ENCODE peak calls at places on chromosome 2, in five cellular contexts. A is PC-9, J is IMR-90, V is A549, W is mesendoderm. G is an unnamed sample.

GRCh38 chr2:218029366-218030360 is 26.9 kb upstream of the TNS1 start:
- DNase-seq in A (no peak), J (peak; percentile 26), V (no peak), W (no peak), G (peak; percentile 48)

GRCh38 chr2:19955544-19956422 is 34.1 kb downstream of the WDR35 start:
- DNase-seq in V (peak; percentile 90), W (peak; percentile 89), J (peak; percentile 77), A (peak; percentile 57), G (peak; percentile 71)

GRCh38 chr2:7022956-7023467 is 105.8 kb downstream of the RNF144A start:
- DNase-seq in W (no peak), V (no peak), A (no peak), J (no peak), G (no peak)

GRCh38 chr2:15736396-15737180 is 144.9 kb downstream of the DDX1 start:
- DNase-seq in J (no peak), W (no peak), A (no peak), V (no peak), G (no peak)

GRCh38 chr2:186205243-186205642 is 280.8 kb upstream of the ZC3H15 start:
- DNase-seq in A (no peak), V (no peak), W (no peak), J (no peak), G (peak; percentile 48)

GRCh38 chr2:160407393-160408204 is 86.0 kb downstream of the RBMS1 start:
- DNase-seq in V (peak; percentile 59), W (peak; percentile 81), A (peak; percentile 54), J (peak; percentile 54), G (peak; percentile 92)

GRCh38 chr2:177036754-177037153 is 175.8 kb upstream of the HNRNPA3 start:
- DNase-seq in J (no peak), W (no peak), V (no peak), A (no peak), G (peak; percentile 37)

GRCh38 chr2:127175821-127176354 is 44.2 kb downstream of the CYP27C1 start:
- DNase-seq in A (no peak), V (no peak), W (no peak), J (peak; percentile 82), G (no peak)

GRCh38 chr2:12762976-12763375 is 46.2 kb downstream of the TRIB2 start:
- DNase-seq in J (no peak), W (no peak), A (no peak), V (no peak), G (no peak)

GRCh38 chr2:37858197-37858711 is 66.8 kb upstream of the RMDN2 start:
- DNase-seq in J (peak; percentile 77), A (no peak), W (peak; percentile 56), V (peak; percentile 19), G (peak; percentile 91)

GRCh38 chr2:97740590-97741182 is 27.3 kb downstream of the ZAP70 start:
- DNase-seq in V (peak; percentile 65), A (peak; percentile 26), J (peak; percentile 14), W (peak; percentile 79), G (peak; percentile 97)

GRCh38 chr2:233255151-233255550 is 3.7 kb downstream of the ATG16L1 start:
- DNase-seq in V (no peak), W (no peak), J (no peak), A (no peak), G (no peak)

GRCh38 chr2:9914384-9915065 is 37.0 kb upstream of the GRHL1 start:
- DNase-seq in W (peak; percentile 57), A (peak; percentile 53), J (peak; percentile 91), V (peak; percentile 77), G (peak; percentile 39)

GRCh38 chr2:39696838-39697237 is 31.1 kb downstream of the TMEM178A start:
- DNase-seq in A (no peak), J (peak; percentile 87), W (no peak), V (peak; percentile 17), G (peak; percentile 51)

GRCh38 chr2:29012211-29012681 is 31.1 kb downstream of the TOGARAM2 start:
- DNase-seq in V (no peak), W (no peak), J (no peak), A (no peak), G (peak; percentile 79)

GRCh38 chr2:10764101-10764785 is 42.8 kb downstream of the ATP6V1C2 start:
- DNase-seq in V (no peak), J (no peak), W (no peak), A (no peak), G (peak; percentile 71)

GRCh38 chr2:64479259-64480198 is 25.6 kb downstream of the LGALSL start:
- DNase-seq in J (no peak), W (no peak), A (no peak), V (no peak), G (no peak)

GRCh38 chr2:207768168-207768890 is 1.4 kb downstream of the FZD5 start:
- DNase-seq in J (no peak), A (peak; percentile 60), V (peak; percentile 67), W (peak; percentile 78), G (peak; percentile 89)

GRCh38 chr2:45889053-45889452 is 237.6 kb downstream of the PRKCE start:
- DNase-seq in W (peak; percentile 56), A (no peak), V (peak; percentile 18), J (peak; percentile 52), G (no peak)

GRCh38 chr2:196586511-196586991 is 53.0 kb upstream of the CCDC150 start:
- DNase-seq in W (no peak), J (peak; percentile 86), A (peak; percentile 7), V (peak; percentile 53), G (peak; percentile 83)
- H3K27ac ChIP-seq in W (no peak overlapping the region), J (no peak overlapping the region), A (no peak overlapping the region), V (no peak overlapping the region), G (peak overlapping the region; percentile 11)

DNA sequence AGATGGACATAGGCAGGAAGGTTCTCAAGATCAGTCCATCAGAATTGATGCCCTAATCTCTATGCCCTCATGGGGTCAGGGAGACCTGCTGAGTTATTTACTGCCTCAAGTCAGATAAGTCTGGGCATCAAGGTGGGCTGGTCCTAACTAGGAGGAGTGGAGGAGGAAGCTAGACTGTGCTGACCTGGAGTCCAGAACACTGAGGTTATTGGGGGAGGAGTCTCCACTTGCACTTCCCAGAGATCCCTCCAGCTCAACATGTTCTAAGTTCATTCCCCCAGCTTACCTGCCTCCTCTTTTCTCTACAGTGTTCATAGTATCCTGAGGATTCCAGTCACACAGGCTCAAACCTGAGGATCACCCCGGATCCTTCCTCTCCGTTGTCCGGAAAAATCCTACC is 19.3 kb downstream of the EVA1A start:
- DNase-seq in J (no peak), W (no peak), V (no peak), A (no peak), G (no peak)
- H3K4me2 ChIP-seq in J (no peak overlapping the region), W (no peak overlapping the region), V (no peak overlapping the region), A (no peak overlapping the region), G (no peak overlapping the region)

DNA sequence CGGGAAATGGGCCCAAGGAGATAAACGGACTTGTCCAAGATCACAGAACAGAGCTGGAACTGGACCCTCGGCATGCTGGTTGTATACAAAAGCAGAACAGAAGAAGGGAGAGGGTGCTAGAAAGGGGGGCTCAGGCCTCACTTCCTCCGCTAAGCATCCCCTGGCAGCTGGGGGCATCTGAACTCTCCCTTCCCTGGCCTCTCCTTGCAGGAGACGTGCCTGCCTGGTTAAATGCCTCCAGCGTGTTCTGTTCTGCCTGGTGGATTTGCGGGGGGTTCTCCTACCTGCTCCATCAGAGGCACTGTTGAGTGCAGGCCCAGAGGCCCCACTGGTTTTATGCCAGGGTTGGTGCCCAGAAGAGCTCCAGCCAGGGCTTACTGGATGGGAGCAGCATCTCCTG is 124.7 kb downstream of the ZFP36L2 start:
- DNase-seq in W (no peak), J (no peak), A (no peak), V (no peak), G (no peak)
- H3K27ac ChIP-seq in W (no peak overlapping the region), J (peak overlapping the region; percentile 96), A (no peak overlapping the region), V (no peak overlapping the region), G (peak overlapping the region; percentile 65)

DNA sequence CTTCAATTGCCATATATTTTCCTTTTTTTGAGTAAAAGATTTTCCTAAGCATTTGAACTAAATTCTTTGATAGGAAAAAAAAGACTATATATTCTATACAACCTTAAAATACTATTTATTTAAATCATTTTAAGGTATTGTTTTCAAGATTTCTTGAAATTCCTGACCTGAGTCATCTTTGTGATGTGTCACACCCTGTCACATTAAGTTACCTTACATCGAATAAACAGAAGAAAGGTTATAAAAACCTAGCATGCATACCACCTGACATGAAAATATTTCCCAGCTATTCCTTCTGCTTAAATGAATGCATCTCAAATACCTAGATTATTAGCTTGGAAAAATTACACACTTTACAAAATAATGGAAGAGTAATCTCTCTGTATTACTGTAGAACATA is 175.7 kb downstream of the OTX1 start:
- DNase-seq in W (no peak), A (no peak), J (no peak), V (no peak), G (no peak)
- H3K4me2 ChIP-seq in W (no peak overlapping the region), A (peak overlapping the region; percentile 51), J (no peak overlapping the region), V (no peak overlapping the region), G (no peak overlapping the region)

GRCh38 chr2:30456578-30456977 is 9.5 kb downstream of the LCLAT1 start:
- DNase-seq in J (no peak), V (no peak), W (no peak), A (no peak), G (no peak)

GRCh38 chr2:30456106-30456505 is 9.1 kb downstream of the LCLAT1 start:
- DNase-seq in W (peak; percentile 54), J (no peak), V (no peak), A (no peak), G (no peak)

GRCh38 chr2:30462131-30462857 is 15.2 kb downstream of the LCLAT1 start:
- DNase-seq in V (no peak), W (no peak), J (no peak), A (no peak), G (no peak)

GRCh38 chr2:30457316-30457715 is 10.3 kb downstream of the LCLAT1 start:
- DNase-seq in A (no peak), J (no peak), W (no peak), V (no peak), G (no peak)

DNA sequence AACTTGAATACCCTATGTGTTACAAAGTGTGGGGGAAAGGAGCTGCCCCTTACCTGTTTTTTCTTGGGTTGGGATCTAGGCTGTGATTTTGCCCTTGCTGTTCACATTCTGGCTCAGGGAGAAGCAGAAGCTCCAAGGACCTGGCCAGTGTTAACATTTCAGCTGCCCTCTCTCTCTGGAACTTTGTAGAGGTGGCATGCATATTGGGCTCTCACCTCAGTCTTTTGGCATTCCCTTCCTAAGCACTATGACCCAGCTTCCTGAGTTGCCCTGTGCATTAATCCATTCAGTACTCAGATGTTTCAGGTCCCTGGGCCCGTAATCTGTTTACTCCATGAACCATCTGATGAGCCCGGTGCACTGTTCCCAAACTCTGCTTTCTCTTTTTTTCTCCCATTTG is 12.1 kb downstream of the LCLAT1 start:
- DNase-seq in J (no peak), V (no peak), W (no peak), A (no peak), G (no peak)
- H3K27ac ChIP-seq in J (no peak overlapping the region), V (no peak overlapping the region), W (no peak overlapping the region), A (no peak overlapping the region), G (no peak overlapping the region)

DNA sequence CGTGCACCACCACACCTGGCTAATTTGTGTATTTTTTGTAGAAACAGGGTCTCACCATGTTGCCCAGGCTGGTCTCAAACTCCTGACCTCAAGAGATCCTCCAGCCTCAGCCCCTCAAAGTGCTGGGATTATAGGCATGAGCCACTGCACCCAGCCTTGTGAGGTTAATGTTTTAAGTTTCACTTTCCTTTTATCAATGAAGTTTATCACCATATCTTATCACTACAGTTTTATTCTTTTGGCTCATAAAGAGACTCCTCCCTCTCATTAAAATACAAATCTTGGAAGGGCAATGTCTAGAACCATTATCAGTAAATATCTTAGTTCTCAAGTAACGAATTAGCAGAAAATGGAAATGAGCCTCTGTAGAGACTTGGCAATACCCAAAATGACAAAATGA is 173.8 kb downstream of the BCL11A start:
- DNase-seq in V (no peak), A (no peak), W (no peak), J (no peak), G (peak; percentile 56)
- H3K4me2 ChIP-seq in V (no peak overlapping the region), A (no peak overlapping the region), W (no peak overlapping the region), J (no peak overlapping the region), G (no peak overlapping the region)

G was measured in osteoblast.